ENCODE peak calls at places on chromosomes 11 and 22, in ten cellular contexts. One of them, this sample, is unnamed.
A peak's percentile ranks its signal among the peaks of the same experiment; 100 is the strongest.

GRCh38 chr11:65116370-65117205 is 913 bp downstream of the ZNHIT2 start:
- DNase-seq in AG09309: no peak
- DNase-seq in HL-60: peak; percentile 64
- DNase-seq in astrocyte: peak; percentile 73
- DNase-seq in hepatocyte: peak; percentile 58
- DNase-seq in left ventricle myocardium inferior: no peak
- DNase-seq in heart right ventricle: no peak
- DNase-seq in kidney epithelial cell: no peak
- DNase-seq in HFFc6: peak; percentile 41
- DNase-seq in stomach: peak; percentile 42
- DNase-seq in this sample: no peak

GRCh38 chr11:121372671-121373429 is 79.3 kb upstream of the SORL1 start:
- DNase-seq in AG09309: no peak
- DNase-seq in HL-60: no peak
- DNase-seq in astrocyte: no peak
- DNase-seq in hepatocyte: no peak
- DNase-seq in left ventricle myocardium inferior: no peak
- DNase-seq in heart right ventricle: no peak
- DNase-seq in kidney epithelial cell: no peak
- DNase-seq in HFFc6: no peak
- DNase-seq in stomach: no peak
- DNase-seq in this sample: no peak

GRCh38 chr11:46668480-46669085 is 31.8 kb downstream of the ARHGAP1 start:
- DNase-seq in AG09309: no peak
- DNase-seq in HL-60: no peak
- DNase-seq in astrocyte: no peak
- DNase-seq in hepatocyte: no peak
- DNase-seq in left ventricle myocardium inferior: no peak
- DNase-seq in heart right ventricle: no peak
- DNase-seq in kidney epithelial cell: no peak
- DNase-seq in HFFc6: no peak
- DNase-seq in stomach: no peak
- DNase-seq in this sample: no peak

GRCh38 chr22:30398685-30399680 is 2.2 kb downstream of the SEC14L2 start:
- DNase-seq in AG09309: no peak
- DNase-seq in HL-60: no peak
- DNase-seq in astrocyte: no peak
- DNase-seq in hepatocyte: no peak
- DNase-seq in left ventricle myocardium inferior: no peak
- DNase-seq in heart right ventricle: no peak
- DNase-seq in kidney epithelial cell: no peak
- DNase-seq in HFFc6: no peak
- DNase-seq in stomach: no peak
- DNase-seq in this sample: no peak

GRCh38 chr11:110434952-110435779 is 5.4 kb downstream of the FDX1 start:
- DNase-seq in AG09309: no peak
- DNase-seq in HL-60: no peak
- DNase-seq in astrocyte: no peak
- DNase-seq in hepatocyte: no peak
- DNase-seq in left ventricle myocardium inferior: no peak
- DNase-seq in heart right ventricle: no peak
- DNase-seq in kidney epithelial cell: no peak
- DNase-seq in HFFc6: no peak
- DNase-seq in stomach: peak; percentile 66
- DNase-seq in this sample: no peak

GRCh38 chr11:64180871-64181270 is 5.1 kb upstream of the STIP1 start:
- DNase-seq in AG09309: no peak
- DNase-seq in HL-60: no peak
- DNase-seq in astrocyte: no peak
- DNase-seq in hepatocyte: no peak
- DNase-seq in left ventricle myocardium inferior: no peak
- DNase-seq in heart right ventricle: no peak
- DNase-seq in kidney epithelial cell: no peak
- DNase-seq in HFFc6: no peak
- DNase-seq in stomach: no peak
- DNase-seq in this sample: no peak

GRCh38 chr11:132858203-132858602 is 674.1 kb downstream of the OPCML start:
- DNase-seq in AG09309: no peak
- DNase-seq in HL-60: peak; percentile 39
- DNase-seq in astrocyte: peak; percentile 28
- DNase-seq in hepatocyte: peak; percentile 42
- DNase-seq in left ventricle myocardium inferior: no peak
- DNase-seq in heart right ventricle: no peak
- DNase-seq in kidney epithelial cell: no peak
- DNase-seq in HFFc6: peak; percentile 16
- DNase-seq in stomach: no peak
- DNase-seq in this sample: no peak

GRCh38 chr11:104256525-104256924 is 92.6 kb upstream of the PDGFD start:
- DNase-seq in AG09309: no peak
- DNase-seq in HL-60: no peak
- DNase-seq in astrocyte: no peak
- DNase-seq in hepatocyte: no peak
- DNase-seq in left ventricle myocardium inferior: no peak
- DNase-seq in heart right ventricle: no peak
- DNase-seq in kidney epithelial cell: no peak
- DNase-seq in HFFc6: no peak
- DNase-seq in stomach: no peak
- DNase-seq in this sample: no peak

GRCh38 chr11:95477981-95478380 is 247.0 kb upstream of the SESN3 start:
- DNase-seq in AG09309: no peak
- DNase-seq in HL-60: no peak
- DNase-seq in astrocyte: no peak
- DNase-seq in hepatocyte: no peak
- DNase-seq in left ventricle myocardium inferior: no peak
- DNase-seq in heart right ventricle: no peak
- DNase-seq in kidney epithelial cell: no peak
- DNase-seq in HFFc6: no peak
- DNase-seq in stomach: no peak
- DNase-seq in this sample: no peak

GRCh38 chr11:6357222-6357621 is 33.1 kb upstream of the SMPD1 start:
- DNase-seq in AG09309: peak; percentile 74
- DNase-seq in HL-60: no peak
- DNase-seq in astrocyte: peak; percentile 92
- DNase-seq in hepatocyte: peak; percentile 35
- DNase-seq in left ventricle myocardium inferior: peak; percentile 53
- DNase-seq in heart right ventricle: peak; percentile 20
- DNase-seq in kidney epithelial cell: peak; percentile 62
- DNase-seq in HFFc6: peak; percentile 91
- DNase-seq in stomach: no peak
- DNase-seq in this sample: peak; percentile 85

GRCh38 chr11:73308963-73309960 is 1.2 kb downstream of the ARHGEF17 start:
- DNase-seq in AG09309: peak; percentile 89
- DNase-seq in HL-60: peak; percentile 68
- DNase-seq in astrocyte: peak; percentile 95
- DNase-seq in hepatocyte: peak; percentile 92
- DNase-seq in left ventricle myocardium inferior: peak; percentile 92
- DNase-seq in heart right ventricle: peak; percentile 91
- DNase-seq in kidney epithelial cell: peak; percentile 82
- DNase-seq in HFFc6: peak; percentile 96
- DNase-seq in stomach: peak; percentile 91
- DNase-seq in this sample: peak; percentile 96

GRCh38 chr11:59224419-59224928 is 11.7 kb upstream of the MPEG1 start:
- DNase-seq in AG09309: no peak
- DNase-seq in HL-60: peak; percentile 36
- DNase-seq in astrocyte: no peak
- DNase-seq in hepatocyte: no peak
- DNase-seq in left ventricle myocardium inferior: no peak
- DNase-seq in heart right ventricle: no peak
- DNase-seq in kidney epithelial cell: no peak
- DNase-seq in HFFc6: no peak
- DNase-seq in stomach: no peak
- DNase-seq in this sample: no peak

GRCh38 chr11:38460901-38461300 is 1862.9 kb upstream of the RAG2 start:
- DNase-seq in AG09309: no peak
- DNase-seq in HL-60: no peak
- DNase-seq in astrocyte: peak; percentile 92
- DNase-seq in hepatocyte: peak; percentile 39
- DNase-seq in left ventricle myocardium inferior: peak; percentile 21
- DNase-seq in heart right ventricle: no peak
- DNase-seq in kidney epithelial cell: peak; percentile 44
- DNase-seq in HFFc6: no peak
- DNase-seq in stomach: peak; percentile 71
- DNase-seq in this sample: peak; percentile 91

GRCh38 chr11:121422675-121423074 is 29.4 kb upstream of the SORL1 start:
- DNase-seq in AG09309: no peak
- DNase-seq in HL-60: no peak
- DNase-seq in astrocyte: no peak
- DNase-seq in hepatocyte: no peak
- DNase-seq in left ventricle myocardium inferior: no peak
- DNase-seq in heart right ventricle: no peak
- DNase-seq in kidney epithelial cell: no peak
- DNase-seq in HFFc6: no peak
- DNase-seq in stomach: no peak
- DNase-seq in this sample: no peak

GRCh38 chr22:41048791-41049717 is 43.3 kb upstream of the EP300 start:
- DNase-seq in AG09309: peak; percentile 79
- DNase-seq in HL-60: no peak
- DNase-seq in astrocyte: peak; percentile 73
- DNase-seq in hepatocyte: peak; percentile 83
- DNase-seq in left ventricle myocardium inferior: peak; percentile 77
- DNase-seq in heart right ventricle: peak; percentile 76
- DNase-seq in kidney epithelial cell: peak; percentile 28
- DNase-seq in HFFc6: peak; percentile 95
- DNase-seq in stomach: peak; percentile 34
- DNase-seq in this sample: no peak

GRCh38 chr11:115518983-115519382 is 14.8 kb upstream of the CADM1 start:
- DNase-seq in AG09309: no peak
- DNase-seq in HL-60: no peak
- DNase-seq in astrocyte: no peak
- DNase-seq in hepatocyte: no peak
- DNase-seq in left ventricle myocardium inferior: no peak
- DNase-seq in heart right ventricle: no peak
- DNase-seq in kidney epithelial cell: no peak
- DNase-seq in HFFc6: no peak
- DNase-seq in stomach: no peak
- DNase-seq in this sample: no peak

DNA sequence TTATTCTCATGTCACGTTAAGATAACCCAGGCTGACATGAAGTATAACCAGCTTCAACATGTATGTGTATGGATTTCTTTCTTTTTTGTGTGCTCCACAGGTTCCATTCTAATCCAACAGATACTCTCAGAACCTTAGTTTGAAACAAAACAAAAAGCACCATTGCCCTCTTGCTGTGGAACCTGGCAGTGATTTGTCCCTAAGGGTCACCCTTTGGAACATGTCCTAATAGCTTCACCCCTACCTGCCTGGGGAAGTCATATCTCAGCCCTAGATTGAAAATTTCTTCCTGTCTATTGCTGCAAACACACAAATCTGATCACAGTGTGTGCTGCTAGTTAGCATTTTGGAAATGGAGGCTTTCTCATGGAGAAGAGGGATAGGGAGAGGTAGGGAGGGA is 11.4 kb upstream of the CADM1 start:
- DNase-seq in AG09309: no peak
- DNase-seq in HL-60: no peak
- DNase-seq in astrocyte: no peak
- DNase-seq in hepatocyte: no peak
- DNase-seq in left ventricle myocardium inferior: no peak
- DNase-seq in heart right ventricle: no peak
- DNase-seq in kidney epithelial cell: no peak
- DNase-seq in HFFc6: no peak
- DNase-seq in stomach: no peak
- DNase-seq in this sample: no peak
- TF ChIP-seq CTCF in AG09309: no peak
- TF ChIP-seq CTCF in HL-60: no peak
- TF ChIP-seq CTCF in astrocyte: no peak
- TF ChIP-seq CTCF in hepatocyte: no peak
- TF ChIP-seq CTCF in left ventricle myocardium inferior: no peak
- TF ChIP-seq CTCF in heart right ventricle: no peak
- TF ChIP-seq CTCF in kidney epithelial cell: no peak
- TF ChIP-seq CTCF in HFFc6: no peak
- TF ChIP-seq CTCF in stomach: no peak
- TF ChIP-seq CTCF in this sample: no peak

GRCh38 chr11:76599041-76600013 is 71.2 kb downstream of the LRRC32 start:
- DNase-seq in AG09309: no peak
- DNase-seq in HL-60: no peak
- DNase-seq in astrocyte: peak; percentile 78
- DNase-seq in hepatocyte: peak; percentile 26
- DNase-seq in left ventricle myocardium inferior: no peak
- DNase-seq in heart right ventricle: peak; percentile 32
- DNase-seq in kidney epithelial cell: no peak
- DNase-seq in HFFc6: no peak
- DNase-seq in stomach: no peak
- DNase-seq in this sample: peak; percentile 84
- TF ChIP-seq CTCF in AG09309: peak; percentile 5
- TF ChIP-seq CTCF in HL-60: no peak
- TF ChIP-seq CTCF in astrocyte: no peak
- TF ChIP-seq CTCF in hepatocyte: no peak
- TF ChIP-seq CTCF in left ventricle myocardium inferior: no peak
- TF ChIP-seq CTCF in heart right ventricle: no peak
- TF ChIP-seq CTCF in kidney epithelial cell: no peak
- TF ChIP-seq CTCF in HFFc6: no peak
- TF ChIP-seq CTCF in stomach: no peak
- TF ChIP-seq CTCF in this sample: no peak

DNA sequence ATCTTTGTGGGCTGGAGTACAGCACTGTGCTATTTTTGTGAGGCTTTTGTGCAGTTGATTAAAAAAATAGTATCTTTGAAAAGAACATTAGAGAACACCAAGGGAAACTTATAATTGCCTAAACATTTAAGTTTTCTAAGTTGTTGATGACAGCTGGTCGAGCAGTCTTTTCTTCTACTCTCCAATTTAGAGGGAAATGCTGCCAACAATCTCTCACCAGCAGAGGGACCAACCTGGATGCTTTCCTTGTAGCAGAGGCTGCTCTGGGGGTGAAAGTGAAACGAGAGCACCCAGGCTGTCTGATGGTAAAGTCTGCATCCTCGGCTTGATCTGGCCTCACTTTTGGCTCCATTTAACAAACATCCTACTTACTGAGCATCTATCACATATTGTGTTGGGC is 1286.5 kb upstream of the TENM4 start:
- DNase-seq in AG09309: no peak
- DNase-seq in HL-60: no peak
- DNase-seq in astrocyte: no peak
- DNase-seq in hepatocyte: peak; percentile 35
- DNase-seq in left ventricle myocardium inferior: no peak
- DNase-seq in heart right ventricle: no peak
- DNase-seq in kidney epithelial cell: no peak
- DNase-seq in HFFc6: no peak
- DNase-seq in stomach: no peak
- DNase-seq in this sample: no peak
- TF ChIP-seq CTCF in AG09309: no peak
- TF ChIP-seq CTCF in HL-60: no peak
- TF ChIP-seq CTCF in astrocyte: no peak
- TF ChIP-seq CTCF in hepatocyte: peak; percentile 40
- TF ChIP-seq CTCF in left ventricle myocardium inferior: peak; percentile 29
- TF ChIP-seq CTCF in heart right ventricle: no peak
- TF ChIP-seq CTCF in kidney epithelial cell: peak; percentile 47
- TF ChIP-seq CTCF in HFFc6: no peak
- TF ChIP-seq CTCF in stomach: no peak
- TF ChIP-seq CTCF in this sample: no peak

DNA sequence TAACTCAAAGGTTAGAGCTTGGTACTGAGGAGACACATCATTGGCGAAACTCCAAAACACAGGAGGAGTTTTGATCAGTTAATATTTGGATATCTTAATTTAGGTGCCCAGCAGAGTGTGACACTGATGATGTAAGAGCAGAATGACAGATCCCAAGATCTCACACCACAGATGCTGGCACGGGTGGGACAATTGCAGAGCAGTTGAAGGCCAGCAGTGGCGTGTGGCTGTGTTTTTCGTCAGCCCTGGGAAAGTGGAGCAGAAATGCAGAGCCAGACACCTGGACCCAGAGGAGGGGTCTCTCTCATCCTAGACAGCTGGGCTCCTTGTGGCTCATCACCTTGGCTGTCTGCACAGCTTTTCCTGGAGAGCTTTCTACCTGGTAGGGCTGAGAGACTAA is 59.7 kb upstream of the CTTN start:
- DNase-seq in AG09309: no peak
- DNase-seq in HL-60: no peak
- DNase-seq in astrocyte: no peak
- DNase-seq in hepatocyte: no peak
- DNase-seq in left ventricle myocardium inferior: no peak
- DNase-seq in heart right ventricle: no peak
- DNase-seq in kidney epithelial cell: no peak
- DNase-seq in HFFc6: no peak
- DNase-seq in stomach: no peak
- DNase-seq in this sample: no peak
- TF ChIP-seq CTCF in AG09309: no peak
- TF ChIP-seq CTCF in HL-60: no peak
- TF ChIP-seq CTCF in astrocyte: no peak
- TF ChIP-seq CTCF in hepatocyte: no peak
- TF ChIP-seq CTCF in left ventricle myocardium inferior: no peak
- TF ChIP-seq CTCF in heart right ventricle: no peak
- TF ChIP-seq CTCF in kidney epithelial cell: no peak
- TF ChIP-seq CTCF in HFFc6: no peak
- TF ChIP-seq CTCF in stomach: no peak
- TF ChIP-seq CTCF in this sample: no peak